ENCODE peak calls at places on chromosomes 12 and 14, in five cellular contexts. D is type B pancreatic cell, P is mesothelial cell of epicardium, A is PC-9, S is MM.1S. I is an unnamed sample.

GRCh38 chr12:9843416-9843815 is 16.1 kb downstream of the KLRF1 start:
- DNase-seq in D (no peak), P (no peak), A (no peak), S (no peak), I (peak; percentile 44)

GRCh38 chr14:35385042-35385839 is 19.3 kb downstream of the NFKBIA start:
- DNase-seq in D (no peak), P (no peak), A (no peak), S (no peak), I (peak; percentile 93)

GRCh38 chr14:95523818-95524448 is 7.5 kb upstream of the SYNE3 start:
- DNase-seq in D (no peak), P (no peak), A (peak; percentile 54), S (no peak), I (no peak)

GRCh38 chr12:18897816-18898215 is 159.9 kb downstream of the CAPZA3 start:
- DNase-seq in D (no peak), P (no peak), A (no peak), S (no peak), I (no peak)

GRCh38 chr14:33432407-33433023 is 493.8 kb downstream of the NPAS3 start:
- DNase-seq in D (no peak), P (no peak), A (no peak), S (peak; percentile 9), I (peak; percentile 56)

GRCh38 chr14:54220697-54221431 is 175.9 kb upstream of the CDKN3 start:
- DNase-seq in D (no peak), P (no peak), A (no peak), S (no peak), I (no peak)

GRCh38 chr14:99792551-99793212 is 531 bp upstream of the EML1 start:
- DNase-seq in D (no peak), P (no peak), A (no peak), S (no peak), I (no peak)

GRCh38 chr14:59254146-59254910 is 65.9 kb downstream of the DAAM1 start:
- DNase-seq in D (no peak), P (no peak), A (no peak), S (no peak), I (peak; percentile 88)

GRCh38 chr14:79809849-79810612 is 401.3 kb downstream of the DIO2 start:
- DNase-seq in D (no peak), P (no peak), A (peak; percentile 38), S (peak; percentile 39), I (peak; percentile 34)
- TF ChIP-seq CTCF in D (peak; percentile 64), P (no peak), A (peak; percentile 54), S (peak; percentile 15), I (peak; percentile 28)

DNA sequence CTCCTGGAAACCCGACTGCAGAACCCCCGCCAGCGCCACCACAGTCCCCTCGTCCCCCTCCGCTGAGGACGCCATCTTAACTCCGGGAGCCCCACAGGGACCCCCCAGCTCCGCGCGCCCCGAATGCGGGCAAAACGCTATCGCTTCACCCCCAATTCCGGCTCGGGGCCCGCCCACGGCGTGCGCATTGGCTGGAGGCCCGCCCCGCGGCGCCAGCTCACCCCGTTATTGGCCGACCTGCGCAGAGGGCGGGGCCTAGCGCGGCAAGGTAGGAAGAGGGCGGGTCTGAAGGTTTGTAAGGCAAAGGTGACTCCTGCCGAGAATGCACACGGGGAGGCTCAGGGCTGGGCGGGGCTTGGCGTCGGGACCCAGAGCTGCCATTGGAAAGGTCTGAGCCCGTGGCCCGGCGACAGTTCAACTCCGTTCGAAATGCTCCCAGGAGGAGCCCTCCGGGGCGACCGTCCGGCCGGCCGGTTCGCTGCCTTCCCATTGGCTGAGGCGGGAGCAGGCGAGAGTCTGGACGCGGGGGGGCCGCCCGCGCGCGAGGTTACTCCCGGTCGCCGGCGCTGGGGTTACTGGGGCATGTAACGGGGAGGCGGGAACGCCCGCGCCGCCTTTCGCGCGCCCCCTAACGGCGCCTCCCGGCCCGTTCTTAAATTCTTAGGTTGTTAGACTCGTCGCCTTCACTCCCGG is at the start of gene LPCAT3:
- DNase-seq in D (peak; percentile 99), P (peak; percentile 91), A (peak; percentile 96), S (peak; percentile 97), I (peak; percentile 96)
- TF ChIP-seq CTCF in D (peak; percentile 90), P (peak; percentile 74), A (peak; percentile 83), S (peak; percentile 73), I (peak; percentile 77)

DNA sequence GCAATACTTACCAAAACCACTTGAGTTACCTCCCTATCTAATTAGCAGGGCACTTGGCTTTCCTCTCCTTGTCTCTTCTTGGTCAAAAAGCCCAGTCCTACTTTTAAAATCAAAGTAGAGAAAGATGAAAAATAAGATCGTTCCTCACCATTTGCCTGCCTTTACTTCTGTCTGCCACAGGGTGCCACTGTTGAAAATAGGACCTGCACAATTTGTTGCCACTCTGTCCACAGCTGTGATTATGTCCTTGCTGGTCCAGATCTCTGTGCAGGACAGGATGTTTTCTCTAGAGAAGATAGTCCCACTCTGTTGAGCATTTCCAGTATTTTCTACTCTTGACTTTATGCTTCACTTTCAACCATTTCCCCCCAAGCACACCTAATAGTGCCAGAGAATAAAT is 179.9 kb downstream of the PDZRN4 start:
- DNase-seq in D (no peak), P (no peak), A (no peak), S (peak; percentile 12), I (peak; percentile 24)
- TF ChIP-seq CTCF in D (peak; percentile 61), P (no peak), A (peak; percentile 48), S (peak; percentile 51), I (peak; percentile 21)

DNA sequence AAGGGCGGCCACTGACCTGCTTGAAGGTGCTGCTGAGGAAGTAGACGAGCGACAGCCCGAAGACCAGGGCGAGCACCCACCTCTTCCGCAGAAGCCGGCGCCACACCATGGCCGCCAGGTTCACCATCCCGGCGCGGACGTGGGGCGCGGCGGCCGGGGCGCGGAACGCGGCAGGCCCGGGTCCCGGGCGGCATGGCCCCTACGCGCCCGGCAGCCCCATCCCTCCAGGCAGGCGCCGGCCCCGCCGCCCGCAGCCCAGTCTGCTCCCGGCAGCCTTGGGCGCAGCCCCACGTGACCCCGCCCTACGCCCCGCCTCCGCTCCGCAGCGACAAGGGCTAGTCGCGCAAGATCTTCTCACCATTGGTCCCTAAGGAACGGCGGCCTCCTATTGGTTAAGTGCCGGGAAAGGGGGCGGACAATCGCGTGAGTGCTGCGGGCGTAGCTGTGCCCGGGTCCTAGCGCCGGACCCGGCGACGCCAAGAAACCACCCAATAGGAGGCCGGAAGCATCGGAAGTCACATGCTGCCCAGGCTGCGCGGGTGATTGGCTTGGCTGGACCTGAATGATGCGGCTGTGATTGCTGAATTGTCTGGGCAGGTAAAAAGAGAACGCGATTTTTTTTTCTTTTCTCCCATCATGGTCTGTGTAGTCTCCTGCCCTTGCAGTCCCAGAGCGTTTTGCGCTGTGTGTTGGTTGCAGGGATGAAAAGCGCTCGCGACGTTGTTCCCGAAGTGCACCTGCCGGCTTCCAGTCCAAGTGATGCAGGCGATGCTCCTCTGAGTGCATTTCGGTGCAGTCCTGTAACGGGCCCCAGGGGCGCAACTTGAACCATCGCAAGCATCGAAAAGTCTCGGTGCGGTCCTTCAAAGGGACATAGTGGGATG is at the start of the genes RNFT2 and SPRING1:
- DNase-seq in D (peak; percentile 99), P (peak; percentile 97), A (peak; percentile 96), S (peak; percentile 94), I (peak; percentile 99)
- TF ChIP-seq CTCF in D (peak; percentile 62), P (peak; percentile 14), A (peak; percentile 19), S (peak; percentile 19), I (no peak)

GRCh38 chr14:42193426-42193766 is 586.7 kb downstream of the LRFN5 start:
- DNase-seq in D (no peak), P (no peak), A (no peak), S (no peak), I (no peak)

GRCh38 chr14:42192659-42193425 is 586.2 kb downstream of the LRFN5 start:
- DNase-seq in D (no peak), P (no peak), A (peak; percentile 89), S (no peak), I (peak; percentile 89)

GRCh38 chr14:42185718-42186117 is 579.0 kb downstream of the LRFN5 start:
- DNase-seq in D (no peak), P (no peak), A (no peak), S (no peak), I (no peak)

DNA sequence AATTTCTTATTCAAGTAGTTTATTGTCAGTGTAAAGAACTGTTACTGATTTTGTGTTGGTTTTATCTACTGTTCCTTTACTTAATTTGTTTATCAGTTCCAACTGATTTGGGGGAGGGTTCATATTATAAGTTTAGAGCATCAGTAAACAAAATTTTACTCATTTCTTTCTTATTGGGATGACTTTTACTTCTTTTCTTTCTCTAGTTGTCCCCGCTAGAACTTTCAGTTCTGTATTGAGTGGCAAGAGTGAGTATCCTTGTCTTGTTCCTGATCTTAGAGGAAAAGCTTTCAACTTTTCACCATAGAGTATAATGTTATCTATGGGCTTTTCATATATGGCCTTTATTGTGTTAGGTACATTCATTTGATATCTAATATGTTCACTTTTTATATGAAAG is 584.1 kb downstream of the LRFN5 start:
- DNase-seq in D (no peak), P (no peak), A (no peak), S (no peak), I (no peak)
- TF ChIP-seq CTCF in D (no peak), P (no peak), A (no peak), S (no peak), I (no peak)

GRCh38 chr12:32016680-32017482 is 57.7 kb downstream of the RESF1 start:
- DNase-seq in D (no peak), P (no peak), A (no peak), S (no peak), I (no peak)
- TF ChIP-seq CTCF in D (no peak), P (no peak), A (no peak), S (no peak), I (no peak)

GRCh38 chr12:116466536-116466935 is 92.6 kb upstream of the MAP1LC3B2 start:
- DNase-seq in D (no peak), P (no peak), A (no peak), S (no peak), I (no peak)
- TF ChIP-seq CTCF in D (no peak), P (no peak), A (no peak), S (no peak), I (no peak)

DNA sequence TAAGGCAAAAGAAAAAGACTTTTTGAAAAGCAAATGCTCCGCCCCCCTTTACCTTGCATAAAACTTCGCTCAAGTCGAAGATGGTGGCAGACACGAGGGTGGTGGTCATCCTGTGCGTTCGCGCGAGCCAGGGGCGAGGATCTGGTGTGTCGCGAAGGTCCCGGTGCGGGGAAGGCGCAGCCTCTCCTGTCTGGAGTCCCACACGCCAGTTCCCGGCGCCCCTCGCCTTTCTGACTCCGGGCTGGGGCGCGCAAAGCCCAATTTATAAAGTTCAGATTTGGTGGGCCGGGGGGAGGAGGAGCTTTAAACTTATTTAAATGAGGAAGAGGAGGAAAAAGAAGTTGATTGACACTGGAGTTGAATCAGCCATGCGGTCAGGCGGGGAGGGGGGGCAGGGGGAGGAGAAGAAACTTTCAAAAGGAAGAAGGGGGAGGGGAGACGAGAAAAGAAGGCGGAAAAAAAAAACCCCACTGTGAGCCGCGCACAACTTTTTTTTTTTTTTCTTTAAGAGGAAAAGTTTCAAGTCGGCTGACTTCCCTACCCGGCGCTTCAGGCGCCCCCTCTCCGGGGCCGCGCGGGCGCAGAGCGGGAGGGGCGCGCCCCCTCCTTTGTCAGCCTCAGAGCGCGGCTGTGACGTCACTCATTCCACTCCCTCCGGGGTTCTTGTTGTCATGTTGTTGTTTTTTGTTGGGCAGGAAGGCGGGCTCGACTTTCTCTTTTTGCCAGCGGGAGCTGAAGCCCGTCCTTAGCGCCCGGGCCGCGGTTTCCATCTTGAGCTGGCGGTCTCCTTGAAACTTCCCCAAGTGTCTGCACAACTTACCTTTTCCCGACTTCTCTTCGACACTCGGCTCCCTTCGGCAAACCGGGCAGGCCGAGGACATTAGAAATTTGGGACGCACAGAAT is at the start of gene ZFP36L1:
- DNase-seq in D (peak; percentile 96), P (peak; percentile 88), A (peak; percentile 93), S (peak; percentile 79), I (peak; percentile 96)
- TF ChIP-seq CTCF in D (no peak), P (no peak), A (no peak), S (no peak), I (no peak)

I was measured in MCF 10A.